ENCODE peak calls at places on chromosome 2, in ten cellular contexts. One of them, this sample, is unnamed. For H3K4me1 and H3K9me3, the result is how much of the 10 kb centered on the place peaks cover.

GRCh38 chr2:62457555-62457954 is 48.4 kb downstream of the TMEM17 start:
- DNase-seq in transverse colon: no peak
- DNase-seq in left ventricle myocardium inferior: no peak
- DNase-seq in neuronal stem cell: no peak
- DNase-seq in body of pancreas: peak
- DNase-seq in right lobe of liver: no peak
- DNase-seq in ovary: no peak
- DNase-seq in lung: no peak
- DNase-seq in K562: no peak
- DNase-seq in A549: no peak
- DNase-seq in this sample: no peak

GRCh38 chr2:108444941-108445840 is 3.8 kb upstream of the GCC2 start:
- DNase-seq in K562: peak
- DNase-seq in A549: no peak
- DNase-seq in body of pancreas: no peak
- DNase-seq in lung: no peak
- DNase-seq in left ventricle myocardium inferior: no peak
- DNase-seq in ovary: no peak
- DNase-seq in transverse colon: no peak
- DNase-seq in right lobe of liver: no peak
- DNase-seq in neuronal stem cell: no peak
- DNase-seq in this sample: no peak

GRCh38 chr2:147223553-147223952 is 621.3 kb upstream of the ACVR2A start:
- DNase-seq in K562: no peak
- DNase-seq in left ventricle myocardium inferior: no peak
- DNase-seq in right lobe of liver: no peak
- DNase-seq in A549: no peak
- DNase-seq in neuronal stem cell: no peak
- DNase-seq in lung: no peak
- DNase-seq in transverse colon: no peak
- DNase-seq in ovary: no peak
- DNase-seq in body of pancreas: no peak
- DNase-seq in this sample: no peak

GRCh38 chr2:217632036-217632435 is 370.8 kb downstream of the TNS1 start:
- DNase-seq in A549: no peak
- DNase-seq in neuronal stem cell: no peak
- DNase-seq in body of pancreas: no peak
- DNase-seq in lung: no peak
- DNase-seq in K562: no peak
- DNase-seq in transverse colon: peak
- DNase-seq in right lobe of liver: no peak
- DNase-seq in left ventricle myocardium inferior: peak
- DNase-seq in ovary: peak
- DNase-seq in this sample: no peak

GRCh38 chr2:210938228-210938627 is 381.8 kb downstream of the CPS1 start:
- DNase-seq in body of pancreas: no peak
- DNase-seq in neuronal stem cell: no peak
- DNase-seq in left ventricle myocardium inferior: no peak
- DNase-seq in K562: no peak
- DNase-seq in transverse colon: no peak
- DNase-seq in ovary: no peak
- DNase-seq in right lobe of liver: no peak
- DNase-seq in lung: no peak
- DNase-seq in A549: no peak
- DNase-seq in this sample: no peak

GRCh38 chr2:71679481-71679880 is 226.1 kb downstream of the DYSF start:
- DNase-seq in right lobe of liver: no peak
- DNase-seq in lung: peak
- DNase-seq in left ventricle myocardium inferior: no peak
- DNase-seq in transverse colon: no peak
- DNase-seq in A549: no peak
- DNase-seq in neuronal stem cell: no peak
- DNase-seq in body of pancreas: peak
- DNase-seq in ovary: no peak
- DNase-seq in K562: no peak
- DNase-seq in this sample: no peak

GRCh38 chr2:147523415-147523814 is 321.4 kb upstream of the ACVR2A start:
- DNase-seq in neuronal stem cell: no peak
- DNase-seq in ovary: no peak
- DNase-seq in A549: no peak
- DNase-seq in transverse colon: no peak
- DNase-seq in lung: no peak
- DNase-seq in right lobe of liver: no peak
- DNase-seq in body of pancreas: no peak
- DNase-seq in left ventricle myocardium inferior: no peak
- DNase-seq in K562: no peak
- DNase-seq in this sample: no peak

GRCh38 chr2:36889782-36890181 is 76.6 kb downstream of the STRN start:
- DNase-seq in left ventricle myocardium inferior: no peak
- DNase-seq in ovary: no peak
- DNase-seq in neuronal stem cell: no peak
- DNase-seq in A549: peak
- DNase-seq in lung: no peak
- DNase-seq in body of pancreas: no peak
- DNase-seq in K562: no peak
- DNase-seq in transverse colon: no peak
- DNase-seq in right lobe of liver: no peak
- DNase-seq in this sample: peak

GRCh38 chr2:189344036-189344435 is 97.2 kb upstream of the WDR75 start:
- DNase-seq in body of pancreas: no peak
- DNase-seq in lung: no peak
- DNase-seq in left ventricle myocardium inferior: no peak
- DNase-seq in transverse colon: no peak
- DNase-seq in neuronal stem cell: no peak
- DNase-seq in A549: no peak
- DNase-seq in ovary: no peak
- DNase-seq in right lobe of liver: no peak
- DNase-seq in K562: no peak
- DNase-seq in this sample: no peak

GRCh38 chr2:237304763-237305514 is 109.0 kb downstream of the COL6A3 start:
- DNase-seq in neuronal stem cell: no peak
- DNase-seq in K562: no peak
- DNase-seq in lung: no peak
- DNase-seq in left ventricle myocardium inferior: no peak
- DNase-seq in transverse colon: no peak
- DNase-seq in body of pancreas: no peak
- DNase-seq in A549: no peak
- DNase-seq in ovary: no peak
- DNase-seq in right lobe of liver: no peak
- DNase-seq in this sample: no peak

GRCh38 chr2:46859482-46859881 is 56.1 kb downstream of the MCFD2 start:
- DNase-seq in K562: no peak
- DNase-seq in ovary: peak
- DNase-seq in A549: no peak
- DNase-seq in body of pancreas: no peak
- DNase-seq in transverse colon: no peak
- DNase-seq in neuronal stem cell: no peak
- DNase-seq in lung: no peak
- DNase-seq in left ventricle myocardium inferior: no peak
- DNase-seq in right lobe of liver: no peak
- DNase-seq in this sample: no peak

GRCh38 chr2:46858697-46859080 is 56.9 kb downstream of the MCFD2 start:
- DNase-seq in right lobe of liver: no peak
- DNase-seq in A549: no peak
- DNase-seq in lung: no peak
- DNase-seq in ovary: no peak
- DNase-seq in transverse colon: no peak
- DNase-seq in body of pancreas: no peak
- DNase-seq in left ventricle myocardium inferior: no peak
- DNase-seq in K562: no peak
- DNase-seq in neuronal stem cell: no peak
- DNase-seq in this sample: no peak

GRCh38 chr2:46862430-46862829 is 53.2 kb downstream of the MCFD2 start:
- DNase-seq in ovary: no peak
- DNase-seq in K562: no peak
- DNase-seq in transverse colon: no peak
- DNase-seq in right lobe of liver: no peak
- DNase-seq in neuronal stem cell: no peak
- DNase-seq in body of pancreas: no peak
- DNase-seq in left ventricle myocardium inferior: no peak
- DNase-seq in A549: no peak
- DNase-seq in lung: no peak
- DNase-seq in this sample: no peak

GRCh38 chr2:46863895-46864294 is 51.7 kb downstream of the MCFD2 start:
- DNase-seq in transverse colon: no peak
- DNase-seq in left ventricle myocardium inferior: no peak
- DNase-seq in ovary: no peak
- DNase-seq in body of pancreas: no peak
- DNase-seq in right lobe of liver: no peak
- DNase-seq in lung: no peak
- DNase-seq in neuronal stem cell: no peak
- DNase-seq in K562: no peak
- DNase-seq in A549: no peak
- DNase-seq in this sample: no peak

GRCh38 chr2:46861916-46862315 is 53.7 kb downstream of the MCFD2 start:
- DNase-seq in K562: no peak
- DNase-seq in transverse colon: no peak
- DNase-seq in right lobe of liver: no peak
- DNase-seq in body of pancreas: no peak
- DNase-seq in ovary: no peak
- DNase-seq in lung: no peak
- DNase-seq in A549: no peak
- DNase-seq in left ventricle myocardium inferior: no peak
- DNase-seq in neuronal stem cell: no peak
- DNase-seq in this sample: no peak
- H3K4me1 ChIP-seq in K562: under half
- H3K4me1 ChIP-seq in transverse colon: under half
- H3K4me1 ChIP-seq in right lobe of liver: under half
- H3K4me1 ChIP-seq in body of pancreas: under half
- H3K4me1 ChIP-seq in ovary: under half
- H3K4me1 ChIP-seq in lung: under half
- H3K4me1 ChIP-seq in A549: under half
- H3K4me1 ChIP-seq in left ventricle myocardium inferior: under half
- H3K4me1 ChIP-seq in neuronal stem cell: under half
- H3K4me1 ChIP-seq in this sample: under half

GRCh38 chr2:235572592-235572991 is 78.7 kb downstream of the AGAP1 start:
- DNase-seq in left ventricle myocardium inferior: no peak
- DNase-seq in neuronal stem cell: no peak
- DNase-seq in ovary: no peak
- DNase-seq in body of pancreas: no peak
- DNase-seq in A549: no peak
- DNase-seq in transverse colon: no peak
- DNase-seq in right lobe of liver: no peak
- DNase-seq in lung: no peak
- DNase-seq in K562: no peak
- DNase-seq in this sample: no peak

GRCh38 chr2:235570966-235571692 is 77.3 kb downstream of the AGAP1 start:
- DNase-seq in transverse colon: no peak
- DNase-seq in body of pancreas: no peak
- DNase-seq in K562: no peak
- DNase-seq in right lobe of liver: no peak
- DNase-seq in left ventricle myocardium inferior: no peak
- DNase-seq in neuronal stem cell: no peak
- DNase-seq in A549: no peak
- DNase-seq in lung: no peak
- DNase-seq in ovary: no peak
- DNase-seq in this sample: no peak

GRCh38 chr2:235569837-235570236 is 76.0 kb downstream of the AGAP1 start:
- DNase-seq in A549: no peak
- DNase-seq in K562: no peak
- DNase-seq in ovary: no peak
- DNase-seq in lung: no peak
- DNase-seq in neuronal stem cell: no peak
- DNase-seq in left ventricle myocardium inferior: no peak
- DNase-seq in right lobe of liver: no peak
- DNase-seq in transverse colon: no peak
- DNase-seq in body of pancreas: no peak
- DNase-seq in this sample: no peak

GRCh38 chr2:235568431-235568830 is 74.6 kb downstream of the AGAP1 start:
- DNase-seq in right lobe of liver: no peak
- DNase-seq in left ventricle myocardium inferior: no peak
- DNase-seq in neuronal stem cell: no peak
- DNase-seq in lung: no peak
- DNase-seq in body of pancreas: no peak
- DNase-seq in K562: no peak
- DNase-seq in ovary: no peak
- DNase-seq in transverse colon: no peak
- DNase-seq in A549: no peak
- DNase-seq in this sample: peak

GRCh38 chr2:235570256-235570655 is 76.4 kb downstream of the AGAP1 start:
- DNase-seq in A549: no peak
- DNase-seq in neuronal stem cell: no peak
- DNase-seq in body of pancreas: no peak
- DNase-seq in K562: no peak
- DNase-seq in lung: no peak
- DNase-seq in ovary: no peak
- DNase-seq in transverse colon: no peak
- DNase-seq in left ventricle myocardium inferior: no peak
- DNase-seq in right lobe of liver: no peak
- DNase-seq in this sample: no peak
- H3K4me3 ChIP-seq in A549: no peak
- H3K4me3 ChIP-seq in neuronal stem cell: no peak
- H3K4me3 ChIP-seq in body of pancreas: no peak
- H3K4me3 ChIP-seq in K562: no peak
- H3K4me3 ChIP-seq in lung: no peak
- H3K4me3 ChIP-seq in ovary: no peak
- H3K4me3 ChIP-seq in transverse colon: no peak
- H3K4me3 ChIP-seq in left ventricle myocardium inferior: no peak
- H3K4me3 ChIP-seq in right lobe of liver: no peak
- H3K4me3 ChIP-seq in this sample: no peak

GRCh38 chr2:196653843-196654242 is 14.3 kb downstream of the CCDC150 start:
- DNase-seq in transverse colon: no peak
- DNase-seq in right lobe of liver: no peak
- DNase-seq in lung: no peak
- DNase-seq in K562: no peak
- DNase-seq in body of pancreas: no peak
- DNase-seq in left ventricle myocardium inferior: no peak
- DNase-seq in ovary: no peak
- DNase-seq in neuronal stem cell: no peak
- DNase-seq in A549: no peak
- DNase-seq in this sample: no peak
- H3K9me3 ChIP-seq in transverse colon: under half
- H3K9me3 ChIP-seq in right lobe of liver: under half
- H3K9me3 ChIP-seq in lung: under half
- H3K9me3 ChIP-seq in K562: under half
- H3K9me3 ChIP-seq in body of pancreas: under half
- H3K9me3 ChIP-seq in left ventricle myocardium inferior: half or more
- H3K9me3 ChIP-seq in ovary: under half
- H3K9me3 ChIP-seq in neuronal stem cell: half or more
- H3K9me3 ChIP-seq in A549: under half
- H3K9me3 ChIP-seq in this sample: under half

DNA sequence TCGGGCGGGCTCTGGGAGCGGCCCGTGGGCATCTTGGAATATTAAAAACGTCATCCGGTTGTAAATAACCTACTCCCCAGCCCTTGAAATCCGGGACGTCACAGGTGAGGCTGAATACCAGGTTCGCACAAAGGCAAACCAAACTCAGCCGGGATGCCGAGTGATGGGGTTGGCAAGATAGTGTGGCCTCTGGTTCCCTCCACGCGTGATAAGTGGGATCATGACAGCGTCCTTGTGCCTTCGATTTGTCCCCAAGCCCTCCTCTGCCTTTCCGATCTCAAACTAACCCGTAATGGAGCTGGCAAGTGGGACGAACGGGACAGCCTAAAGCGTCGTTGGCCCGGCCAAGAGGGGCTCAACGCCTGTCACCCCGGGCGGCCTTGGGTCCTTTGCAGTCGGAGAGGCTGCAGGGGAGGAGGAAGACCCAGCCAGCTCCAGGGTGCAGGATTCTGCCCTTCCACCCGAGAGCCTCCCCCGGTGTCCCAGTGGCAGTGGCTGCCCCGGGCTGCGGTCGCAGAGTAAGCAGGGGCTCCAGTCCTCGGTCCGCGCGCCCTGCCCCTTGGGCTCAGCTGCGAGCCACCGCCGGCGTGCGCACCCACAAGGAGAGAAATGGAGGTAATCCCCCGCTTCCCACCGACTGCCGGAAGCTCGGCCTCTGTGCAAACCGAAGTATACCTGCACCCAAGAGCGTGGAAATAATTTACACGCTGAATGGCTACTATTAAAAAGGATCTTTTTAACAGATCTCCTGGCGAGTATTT is 13.4 kb upstream of the PAX3 start:
- DNase-seq in transverse colon: no peak
- DNase-seq in right lobe of liver: no peak
- DNase-seq in body of pancreas: no peak
- DNase-seq in neuronal stem cell: no peak
- DNase-seq in K562: no peak
- DNase-seq in A549: no peak
- DNase-seq in left ventricle myocardium inferior: no peak
- DNase-seq in lung: no peak
- DNase-seq in ovary: no peak
- DNase-seq in this sample: no peak
- H3K4me1 ChIP-seq in transverse colon: under half
- H3K4me1 ChIP-seq in right lobe of liver: under half
- H3K4me1 ChIP-seq in body of pancreas: under half
- H3K4me1 ChIP-seq in neuronal stem cell: under half
- H3K4me1 ChIP-seq in K562: under half
- H3K4me1 ChIP-seq in A549: under half
- H3K4me1 ChIP-seq in left ventricle myocardium inferior: under half
- H3K4me1 ChIP-seq in lung: under half
- H3K4me1 ChIP-seq in ovary: under half
- H3K4me1 ChIP-seq in this sample: under half

This sample was measured in cardiac muscle cell.